ENCODE peak calls at places on chromosomes 2 and 18, in five cellular contexts. R is left ventricle myocardium inferior, U is fibroblast of mammary gland, O is HCT116, I is OCI-LY7. C is an unnamed sample.

GRCh38 chr2:160224060-160224459 is 24.0 kb upstream of the ITGB6 start:
- DNase-seq in R (no peak), U (peak; percentile 98), O (peak; percentile 84), I (no peak), C (no peak)

GRCh38 chr18:76429262-76430126 is 65.5 kb downstream of the ZNF516 start:
- DNase-seq in R (no peak), U (peak; percentile 37), O (no peak), I (no peak), C (no peak)

GRCh38 chr2:240952496-240953246 is 45.7 kb upstream of the SNED1 start:
- DNase-seq in R (peak; percentile 71), U (no peak), O (no peak), I (no peak), C (no peak)

GRCh38 chr2:160582481-160583161 is 89.0 kb upstream of the RBMS1 start:
- DNase-seq in R (no peak), U (peak; percentile 39), O (no peak), I (no peak), C (no peak)

GRCh38 chr2:149617476-149617875 is 29.9 kb upstream of the MMADHC start:
- DNase-seq in R (no peak), U (no peak), O (no peak), I (no peak), C (no peak)

GRCh38 chr18:63131106-63131943 is 188.2 kb downstream of the BCL2 start:
- DNase-seq in R (no peak), U (peak; percentile 72), O (no peak), I (peak; percentile 50), C (peak; percentile 26)

GRCh38 chr2:72148391-72148974 is 821 bp upstream of the CYP26B1 start:
- DNase-seq in R (peak; percentile 14), U (no peak), O (no peak), I (no peak), C (no peak)

GRCh38 chr2:158723921-158724802 is 71.0 kb upstream of the DAPL1 start:
- DNase-seq in R (no peak), U (no peak), O (peak; percentile 35), I (no peak), C (no peak)

GRCh38 chr2:104378853-104379374 is 475.0 kb upstream of the POU3F3 start:
- DNase-seq in R (no peak), U (no peak), O (no peak), I (peak; percentile 61), C (no peak)

GRCh38 chr2:238851026-238851425 is 3.1 kb downstream of the TWIST2 start:
- DNase-seq in R (no peak), U (peak; percentile 27), O (no peak), I (no peak), C (no peak)

GRCh38 chr2:238848566-238848940 is 668 bp downstream of the TWIST2 start:
- DNase-seq in R (no peak), U (no peak), O (no peak), I (no peak), C (no peak)

GRCh38 chr2:238848941-238849853 is 1.3 kb downstream of the TWIST2 start:
- DNase-seq in R (no peak), U (peak; percentile 31), O (no peak), I (no peak), C (no peak)

GRCh38 chr2:238851751-238852150 is 3.9 kb downstream of the TWIST2 start:
- DNase-seq in R (no peak), U (no peak), O (no peak), I (no peak), C (no peak)

DNA sequence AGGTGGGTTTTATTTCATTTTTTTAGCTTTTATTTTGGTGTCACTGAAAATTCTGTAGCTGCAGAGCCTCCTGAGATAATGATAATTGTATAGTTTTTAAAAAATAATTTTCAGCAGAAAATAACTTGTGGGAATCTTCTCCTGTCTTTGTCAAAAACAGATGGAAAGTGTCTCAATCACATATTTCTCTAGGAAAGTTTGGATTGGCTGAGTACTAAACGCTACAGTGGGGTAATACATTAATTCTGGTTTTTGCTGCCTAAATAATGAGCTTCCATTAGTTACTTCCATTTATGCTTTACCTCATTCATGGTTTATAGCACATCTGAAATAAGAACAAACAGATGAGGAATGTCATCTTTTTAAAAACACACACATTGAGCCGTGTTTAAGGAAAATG is 2.2 kb downstream of the TWIST2 start:
- DNase-seq in R (no peak), U (peak; percentile 8), O (no peak), I (no peak), C (no peak)
- H3K4me3 ChIP-seq in R (peak overlapping the region; percentile 67), U (peak overlapping the region; percentile 94), O (no peak overlapping the region), I (no peak overlapping the region), C (no peak overlapping the region)

GRCh38 chr2:225041210-225041870 is 928 bp downstream of the DOCK10 start:
- DNase-seq in R (no peak), U (peak; percentile 52), O (no peak), I (peak; percentile 77), C (peak; percentile 55)

GRCh38 chr2:225042800-225043167 is 516 bp upstream of the DOCK10 start:
- DNase-seq in R (no peak), U (peak; percentile 16), O (no peak), I (no peak), C (no peak)

GRCh38 chr2:225041871-225042799 is at the start of gene DOCK10:
- DNase-seq in R (no peak), U (peak; percentile 66), O (no peak), I (peak; percentile 66), C (peak; percentile 35)

GRCh38 chr2:225038076-225038571 is 4.1 kb downstream of the DOCK10 start:
- DNase-seq in R (no peak), U (no peak), O (no peak), I (no peak), C (no peak)

DNA sequence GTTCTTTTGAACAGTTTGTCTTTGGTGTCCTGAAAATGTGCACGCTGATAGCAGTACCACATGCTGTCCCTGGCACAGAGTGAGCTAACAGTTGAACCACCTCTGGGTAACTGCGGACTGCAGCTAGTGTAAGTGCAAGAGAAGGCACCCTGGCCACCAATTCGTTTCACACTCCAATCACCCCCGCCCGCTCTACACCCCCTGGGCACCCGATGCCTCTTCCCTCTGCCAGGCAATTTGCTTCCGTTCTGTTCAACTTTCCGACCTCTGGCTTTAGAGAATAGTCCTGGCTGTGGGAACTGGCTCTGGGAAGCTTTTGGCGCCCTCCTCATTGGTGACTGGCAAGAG is 1.4 kb downstream of the DOCK10 start:
- DNase-seq in R (no peak), U (peak; percentile 33), O (no peak), I (peak; percentile 55), C (no peak)
- H3K4me3 ChIP-seq in R (peak overlapping the region; percentile 66), U (peak overlapping the region; percentile 67), O (no peak overlapping the region), I (peak overlapping the region; percentile 85), C (peak overlapping the region; percentile 93)

DNA sequence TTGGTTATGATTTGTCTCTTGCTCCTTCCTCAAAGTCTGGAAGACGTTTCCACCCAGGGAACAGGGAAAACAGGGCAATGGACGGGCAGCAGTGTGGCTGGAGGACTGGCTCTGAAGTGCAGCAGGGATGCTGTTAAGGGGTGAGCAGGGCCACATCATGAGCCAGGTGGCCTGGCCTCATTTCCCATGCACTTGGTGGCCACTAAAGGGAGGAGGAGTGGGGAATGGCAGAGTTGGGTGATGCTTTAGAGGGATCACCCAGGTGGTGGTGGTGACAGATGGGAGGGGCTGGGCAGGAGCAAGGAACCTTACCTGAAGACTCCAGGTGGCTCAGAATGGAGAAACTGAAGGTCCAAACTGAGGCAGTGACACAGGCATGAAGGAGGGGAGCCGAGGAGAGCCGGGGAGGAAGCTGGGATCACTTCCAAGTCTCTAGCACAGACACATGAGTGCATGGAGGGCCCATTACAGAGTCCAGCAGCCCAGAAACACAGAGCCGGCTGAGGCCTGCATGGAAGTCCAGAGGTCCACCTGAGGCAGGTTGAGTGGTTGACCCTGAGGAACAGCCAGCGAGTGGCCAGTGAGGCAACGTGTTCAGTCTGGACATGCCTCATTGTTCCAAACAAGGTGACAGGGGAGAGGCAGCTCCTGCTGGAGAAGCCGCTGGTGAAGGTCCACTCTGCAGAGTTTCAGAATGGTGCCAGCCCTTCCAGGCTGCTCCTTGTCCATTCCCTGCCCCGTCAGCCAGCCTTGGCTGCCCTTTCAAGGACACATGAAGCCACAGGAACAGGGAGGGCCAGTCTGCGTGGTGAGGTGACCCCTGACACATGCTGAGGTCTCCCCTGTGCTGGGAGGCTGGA is 91.7 kb downstream of the LPIN1 start:
- DNase-seq in R (no peak), U (no peak), O (no peak), I (no peak), C (no peak)
- H3K4me3 ChIP-seq in R (no peak overlapping the region), U (no peak overlapping the region), O (no peak overlapping the region), I (no peak overlapping the region), C (no peak overlapping the region)

GRCh38 chr2:191301971-191302370 is 56.8 kb downstream of the MYO1B start:
- DNase-seq in R (no peak), U (no peak), O (no peak), I (no peak), C (no peak)

GRCh38 chr2:191304939-191305875 is 60.0 kb downstream of the MYO1B start:
- DNase-seq in R (peak; percentile 76), U (peak; percentile 94), O (no peak), I (no peak), C (no peak)

GRCh38 chr2:191299866-191300265 is 54.7 kb downstream of the MYO1B start:
- DNase-seq in R (no peak), U (no peak), O (no peak), I (no peak), C (no peak)

GRCh38 chr2:191302459-191303155 is 57.4 kb downstream of the MYO1B start:
- DNase-seq in R (no peak), U (peak; percentile 27), O (peak; percentile 29), I (no peak), C (no peak)

DNA sequence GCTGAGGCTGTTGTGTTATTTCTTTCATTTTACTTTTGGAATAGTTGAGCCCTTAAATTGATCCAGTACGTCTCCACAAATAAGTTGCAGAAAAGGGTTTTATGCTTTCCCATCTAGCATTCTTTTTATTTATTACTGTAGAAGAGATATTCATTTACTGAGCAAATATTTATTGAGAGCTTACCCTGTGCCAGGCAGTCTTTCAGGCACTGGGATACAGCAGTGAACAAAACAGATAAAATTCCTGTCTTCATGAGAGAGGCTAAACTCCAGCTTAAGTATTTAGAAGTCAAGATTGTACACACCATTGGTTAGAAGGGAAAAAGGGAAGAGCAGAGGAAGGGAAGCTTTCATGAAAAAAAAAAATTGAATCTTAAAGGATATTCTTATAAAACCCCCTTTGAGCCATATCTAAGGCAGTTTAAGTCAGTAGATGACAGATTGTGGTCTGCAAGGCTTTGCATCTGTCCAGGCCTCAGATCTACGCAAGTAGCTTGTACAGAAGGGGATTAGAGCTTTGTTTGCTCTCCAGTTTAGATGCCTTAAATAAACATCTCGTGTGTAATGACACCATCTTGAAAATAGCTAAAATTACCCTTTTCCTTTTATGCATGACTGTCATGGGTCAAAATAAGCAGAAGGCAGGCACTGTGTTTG is 58.3 kb downstream of the MYO1B start:
- DNase-seq in R (no peak), U (no peak), O (no peak), I (no peak), C (no peak)
- H3K4me3 ChIP-seq in R (no peak overlapping the region), U (no peak overlapping the region), O (no peak overlapping the region), I (no peak overlapping the region), C (no peak overlapping the region)

GRCh38 chr2:223601932-223602676 is at the start of gene SCG2:
- DNase-seq in R (peak; percentile 51), U (peak; percentile 91), O (peak; percentile 59), I (no peak), C (no peak)
- H3K4me3 ChIP-seq in R (peak within 1 kb of the TSS; percentile 8), U (no peak within 1 kb of the TSS), O (peak within 1 kb of the TSS; percentile 46), I (no peak within 1 kb of the TSS), C (no peak within 1 kb of the TSS)

GRCh38 chr2:190409616-190410015 is 1.5 kb downstream of the MFSD6 start:
- DNase-seq in R (no peak), U (no peak), O (no peak), I (no peak), C (no peak)
- H3K4me3 ChIP-seq in R (peak overlapping the region; percentile 92), U (no peak overlapping the region), O (peak overlapping the region; percentile 70), I (peak overlapping the region; percentile 84), C (peak overlapping the region; percentile 79)

C was measured in effector memory CD4-positive, alpha-beta T cell.